ENCODE peak calls at places on chromosomes 4 and X, in seven cellular contexts. Z is lower lobe of right lung, E is AG10803, C is A673, X is psoas muscle, N is WERI-Rb-1, O is lung. L is an unnamed sample.

GRCh38 chr4:74109116-74109791 is 10.3 kb upstream of the CXCL2 start:
- DNase-seq in Z (peak), E (peak), C (peak), X (peak), N (no peak), O (peak), L (peak)

GRCh38 chr4:25770844-25771243 is 91.9 kb downstream of the SEL1L3 start:
- DNase-seq in Z (no peak), E (peak), C (no peak), X (no peak), N (no peak), O (no peak), L (no peak)

GRCh38 chr4:153142700-153143438 is 61.4 kb upstream of the TRIM2 start:
- DNase-seq in Z (peak), E (peak), C (peak), X (peak), N (peak), O (peak), L (peak)

GRCh38 chr4:52243367-52243766 is 192.3 kb downstream of the SPATA18 start:
- DNase-seq in Z (no peak), E (no peak), C (no peak), X (no peak), N (no peak), O (no peak), L (no peak)

GRCh38 chr4:3869661-3870566 is 103.7 kb downstream of the ADRA2C start:
- DNase-seq in Z (peak), E (no peak), C (no peak), X (no peak), N (peak), O (no peak), L (no peak)

GRCh38 chr4:119237201-119237600 is 24.7 kb downstream of the USP53 start:
- DNase-seq in Z (no peak), E (no peak), C (no peak), X (no peak), N (no peak), O (no peak), L (no peak)

GRCh38 chrX:133335027-133335426 is 80.3 kb downstream of the GPC4 start:
- DNase-seq in Z (no peak), E (peak), C (peak), X (no peak), N (peak), O (no peak), L (peak)

GRCh38 chrX:124501566-124501965 is 155.2 kb downstream of the SH2D1A start:
- DNase-seq in Z (no peak), E (no peak), C (no peak), X (no peak), N (no peak), O (no peak), L (no peak)

GRCh38 chrX:105315301-105315700 is 94.8 kb upstream of the TEX13A start:
- DNase-seq in Z (no peak), E (no peak), C (no peak), X (no peak), N (no peak), O (no peak), L (no peak)

GRCh38 chr4:27087306-27088045 is 226.8 kb downstream of the STIM2 start:
- DNase-seq in Z (no peak), E (no peak), C (no peak), X (no peak), N (no peak), O (no peak), L (no peak)

GRCh38 chr4:159735281-159736207 is 632.7 kb downstream of the RAPGEF2 start:
- DNase-seq in Z (no peak), E (no peak), C (no peak), X (no peak), N (no peak), O (no peak), L (no peak)

GRCh38 chr4:23970193-23970850 is 80.5 kb upstream of the PPARGC1A start:
- DNase-seq in Z (no peak), E (peak), C (no peak), X (no peak), N (no peak), O (no peak), L (no peak)

GRCh38 chrX:109374276-109374960 is 107.5 kb downstream of the GUCY2F start:
- DNase-seq in Z (no peak), E (no peak), C (no peak), X (no peak), N (no peak), O (no peak), L (no peak)

GRCh38 chr4:23015821-23016220 is 323.1 kb downstream of the GBA3 start:
- DNase-seq in Z (no peak), E (peak), C (no peak), X (no peak), N (no peak), O (no peak), L (no peak)

GRCh38 chrX:151082077-151082948 is 94.1 kb upstream of the GPR50 start:
- DNase-seq in Z (peak), E (peak), C (peak), X (peak), N (peak), O (peak), L (peak)

GRCh38 chrX:106404512-106404911 is 207.3 kb upstream of the RADX start:
- DNase-seq in Z (no peak), E (no peak), C (no peak), X (no peak), N (no peak), O (no peak), L (no peak)

GRCh38 chrX:9033989-9034388 is at the start of gene FAM9B:
- DNase-seq in Z (no peak), E (no peak), C (no peak), X (no peak), N (no peak), O (no peak), L (no peak)

GRCh38 chrX:21747523-21747922 is 10.4 kb downstream of the SMPX start:
- DNase-seq in Z (no peak), E (peak), C (no peak), X (no peak), N (no peak), O (no peak), L (no peak)

GRCh38 chr4:166675411-166675810 is 558.9 kb downstream of the SPOCK3 start:
- DNase-seq in Z (no peak), E (no peak), C (no peak), X (no peak), N (no peak), O (no peak), L (no peak)

DNA sequence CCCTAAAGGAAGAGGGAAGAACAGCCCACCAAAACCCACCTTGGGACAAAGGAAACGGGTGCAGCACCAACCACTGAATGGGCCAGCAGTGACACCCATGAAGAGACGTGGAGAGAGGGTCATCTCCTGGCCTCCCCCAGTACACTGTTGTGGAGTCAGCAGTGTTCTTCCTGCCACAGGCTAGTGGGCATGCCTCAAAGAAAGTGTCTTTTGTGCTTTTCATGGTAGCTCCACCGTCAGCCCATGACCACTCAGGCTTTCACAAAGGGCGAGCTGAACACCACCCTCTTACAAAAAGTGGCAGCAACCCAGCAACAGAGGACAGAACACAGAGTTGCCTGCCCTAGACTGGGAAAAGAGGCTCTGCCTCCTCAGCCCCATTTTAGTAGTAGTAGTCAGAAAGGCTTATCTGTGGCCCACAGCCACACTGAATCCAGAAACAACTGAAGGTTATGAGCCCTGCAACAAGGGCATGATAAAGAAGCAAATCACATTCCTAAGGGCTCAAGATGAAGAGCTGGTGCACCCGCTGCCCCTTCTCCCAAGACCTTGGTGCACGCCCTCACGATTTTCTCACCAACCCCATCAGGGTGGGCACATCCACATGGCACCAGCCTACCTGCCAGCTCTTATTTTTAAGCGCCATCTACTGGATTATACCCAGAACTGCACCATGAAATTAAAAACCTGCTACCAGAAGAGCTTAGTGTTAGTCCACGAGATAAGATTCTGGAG is 53.1 kb downstream of the RAB28 start:
- DNase-seq in Z (no peak), E (no peak), C (peak), X (no peak), N (no peak), O (no peak), L (no peak)
- TF ChIP-seq CTCF in Z (peak), E (peak), C (peak), X (no peak), N (peak), O (no peak), L (no peak)

GRCh38 chr4:67869580-67870190 is 14.1 kb downstream of the TMPRSS11D start:
- DNase-seq in Z (no peak), E (no peak), C (no peak), X (no peak), N (no peak), O (no peak), L (no peak)

GRCh38 chr4:67877086-67877485 is 6.7 kb downstream of the TMPRSS11D start:
- DNase-seq in Z (no peak), E (no peak), C (no peak), X (no peak), N (no peak), O (no peak), L (no peak)

GRCh38 chr4:67875011-67875410 is 8.8 kb downstream of the TMPRSS11D start:
- DNase-seq in Z (no peak), E (peak), C (no peak), X (no peak), N (no peak), O (no peak), L (no peak)

GRCh38 chr4:67873116-67873515 is 10.7 kb downstream of the TMPRSS11D start:
- DNase-seq in Z (no peak), E (peak), C (no peak), X (no peak), N (no peak), O (no peak), L (no peak)

DNA sequence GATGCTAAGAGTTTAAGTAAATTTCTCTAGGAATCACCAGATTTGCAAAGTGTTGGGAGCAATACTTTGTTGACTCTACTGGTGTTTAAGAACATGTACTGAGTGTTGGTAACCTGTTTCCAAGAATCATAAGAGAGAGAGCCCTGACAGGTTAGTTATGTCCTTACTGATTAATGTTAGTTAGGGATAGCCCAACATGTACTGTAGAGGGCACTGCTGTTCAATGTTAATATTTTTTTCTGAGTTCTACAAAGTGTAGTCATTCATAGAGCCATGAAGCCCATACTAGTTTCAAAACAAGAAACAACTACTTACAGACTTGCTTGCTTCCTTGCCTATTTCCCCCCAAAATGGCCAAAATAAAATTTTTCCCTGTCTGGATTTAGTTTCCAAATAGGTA is 11.9 kb downstream of the TMPRSS11D start:
- DNase-seq in Z (no peak), E (peak), C (peak), X (no peak), N (no peak), O (no peak), L (peak)
- TF ChIP-seq CTCF in Z (peak), E (peak), C (peak), X (no peak), N (peak), O (no peak), L (peak)

GRCh38 chr4:53507671-53508286 is 83.5 kb downstream of the LNX1 start:
- DNase-seq in Z (no peak), E (peak), C (peak), X (peak), N (no peak), O (no peak), L (no peak)

GRCh38 chr4:53507058-53507457 is 84.2 kb downstream of the LNX1 start:
- DNase-seq in Z (no peak), E (no peak), C (no peak), X (no peak), N (no peak), O (no peak), L (no peak)

GRCh38 chr4:53508446-53508845 is 82.8 kb downstream of the LNX1 start:
- DNase-seq in Z (no peak), E (peak), C (no peak), X (no peak), N (no peak), O (no peak), L (no peak)

GRCh38 chr4:53510316-53510715 is 81.0 kb downstream of the LNX1 start:
- DNase-seq in Z (no peak), E (peak), C (no peak), X (no peak), N (no peak), O (no peak), L (no peak)

DNA sequence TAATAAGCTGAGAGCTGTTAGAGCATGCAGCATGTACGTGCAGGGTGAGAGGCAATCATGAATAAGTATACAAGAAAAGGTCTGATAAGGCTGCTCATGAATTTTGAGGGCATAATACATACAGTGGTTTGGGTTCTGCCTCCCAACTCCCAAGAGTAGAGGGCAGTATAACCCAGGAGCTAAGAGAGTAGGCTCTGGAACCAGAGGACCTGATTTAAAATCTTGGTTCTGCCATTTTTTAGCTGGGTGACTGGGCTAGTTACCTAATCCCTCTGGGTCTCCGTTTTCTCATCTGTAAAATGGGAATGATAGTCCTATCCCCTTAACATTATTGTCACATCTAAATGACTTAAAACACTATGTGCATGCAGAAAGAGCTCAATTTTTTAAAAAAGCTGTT is 85.3 kb downstream of the LNX1 start:
- DNase-seq in Z (no peak), E (no peak), C (no peak), X (no peak), N (no peak), O (no peak), L (no peak)
- TF ChIP-seq CTCF in Z (no peak), E (peak), C (no peak), X (no peak), N (no peak), O (no peak), L (no peak)

GRCh38 chr4:82726601-82727000 is 72.0 kb downstream of the SCD5 start:
- DNase-seq in Z (no peak), E (no peak), C (no peak), X (no peak), N (no peak), O (no peak), L (no peak)

GRCh38 chr4:82715731-82716617 is 82.6 kb downstream of the SCD5 start:
- DNase-seq in Z (no peak), E (peak), C (no peak), X (no peak), N (no peak), O (no peak), L (no peak)

GRCh38 chr4:82718067-82718935 is 80.3 kb downstream of the SCD5 start:
- DNase-seq in Z (no peak), E (peak), C (no peak), X (peak), N (no peak), O (peak), L (no peak)

GRCh38 chr4:82721819-82722423 is 76.7 kb downstream of the SCD5 start:
- DNase-seq in Z (no peak), E (peak), C (peak), X (no peak), N (peak), O (no peak), L (no peak)
- TF ChIP-seq CTCF in Z (peak), E (peak), C (peak), X (peak), N (peak), O (no peak), L (peak)

GRCh38 chrX:46386511-46386910 is 158.7 kb downstream of the ZNF674 start:
- DNase-seq in Z (no peak), E (no peak), C (no peak), X (no peak), N (no peak), O (no peak), L (no peak)
- TF ChIP-seq CTCF in Z (no peak), E (peak), C (peak), X (no peak), N (no peak), O (no peak), L (no peak)

GRCh38 chr4:9920029-9920428 is 101.3 kb downstream of the SLC2A9 start:
- DNase-seq in Z (no peak), E (no peak), C (no peak), X (no peak), N (no peak), O (no peak), L (no peak)

GRCh38 chr4:9918475-9918874 is 102.8 kb downstream of the SLC2A9 start:
- DNase-seq in Z (no peak), E (no peak), C (no peak), X (no peak), N (no peak), O (no peak), L (no peak)

GRCh38 chr4:9916937-9917336 is 104.4 kb downstream of the SLC2A9 start:
- DNase-seq in Z (no peak), E (no peak), C (no peak), X (no peak), N (no peak), O (no peak), L (no peak)

GRCh38 chr4:9921326-9921725 is 100.0 kb downstream of the SLC2A9 start:
- DNase-seq in Z (no peak), E (no peak), C (no peak), X (no peak), N (no peak), O (no peak), L (no peak)

DNA sequence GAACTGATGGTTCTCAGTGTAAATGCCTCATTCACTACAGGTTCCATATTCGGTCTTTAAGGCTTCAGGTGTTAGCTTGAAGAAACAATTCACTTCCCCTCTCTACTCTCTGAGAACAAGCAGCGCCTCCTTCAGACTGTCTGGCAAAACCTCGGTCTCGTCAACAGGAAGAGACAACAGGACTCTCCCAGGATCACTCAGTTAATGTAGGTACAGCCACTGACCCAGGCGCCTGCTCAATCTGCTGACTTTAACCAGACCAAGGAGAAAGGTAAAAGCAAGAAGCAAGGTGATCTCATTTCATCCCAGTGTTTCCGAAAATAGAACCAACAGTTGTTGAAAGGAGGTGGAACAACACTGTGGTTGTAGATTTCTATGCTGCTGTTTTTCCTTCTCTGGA is 102.2 kb downstream of the SLC2A9 start:
- DNase-seq in Z (no peak), E (no peak), C (no peak), X (no peak), N (no peak), O (no peak), L (no peak)
- TF ChIP-seq CTCF in Z (no peak), E (no peak), C (peak), X (no peak), N (peak), O (no peak), L (no peak)

GRCh38 chr4:107034091-107034698 is 1.9 kb downstream of the DKK2 start:
- DNase-seq in Z (no peak), E (peak), C (peak), X (peak), N (peak), O (peak), L (peak)
- TF ChIP-seq CTCF in Z (no peak), E (peak), C (peak), X (peak), N (peak), O (no peak), L (peak)

GRCh38 chrX:37652053-37652452 is 33.5 kb upstream of the XK start:
- DNase-seq in Z (no peak), E (no peak), C (no peak), X (no peak), N (no peak), O (no peak), L (no peak)

GRCh38 chrX:37644381-37645305 is 40.9 kb upstream of the XK start:
- DNase-seq in Z (no peak), E (no peak), C (no peak), X (no peak), N (no peak), O (no peak), L (no peak)

DNA sequence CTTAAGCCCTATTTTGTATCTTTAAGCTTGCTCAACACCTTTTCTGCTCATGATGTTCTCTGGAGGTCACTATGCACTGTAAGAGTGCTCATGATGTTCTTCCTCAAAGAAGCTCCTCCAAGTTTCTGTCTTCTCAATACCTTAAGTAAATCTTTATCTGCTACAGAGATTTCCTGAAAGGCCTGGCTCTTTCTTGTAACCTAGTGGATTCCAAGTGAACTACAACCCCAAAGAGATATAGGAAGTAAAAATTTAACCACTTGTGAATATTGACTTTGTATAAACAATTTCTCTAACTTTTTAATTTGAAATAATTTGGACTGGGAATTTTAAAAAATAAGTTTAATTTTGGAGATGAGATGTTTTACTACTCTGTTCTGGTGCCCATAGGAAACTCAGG is 39.3 kb upstream of the XK start:
- DNase-seq in Z (no peak), E (no peak), C (peak), X (no peak), N (no peak), O (no peak), L (no peak)
- TF ChIP-seq CTCF in Z (no peak), E (no peak), C (no peak), X (no peak), N (no peak), O (no peak), L (no peak)

GRCh38 chrX:155864655-155865054 is 16.5 kb upstream of the VAMP7 start:
- DNase-seq in Z (no peak), E (no peak), C (peak), X (no peak), N (no peak), O (no peak), L (no peak)
- TF ChIP-seq CTCF in Z (no peak), E (peak), C (peak), X (no peak), N (peak), O (no peak), L (no peak)

GRCh38 chrX:7168366-7168765 is 20.4 kb upstream of the PUDP start:
- DNase-seq in Z (no peak), E (peak), C (no peak), X (no peak), N (no peak), O (no peak), L (no peak)

GRCh38 chrX:7169627-7170026 is 21.7 kb upstream of the PUDP start:
- DNase-seq in Z (no peak), E (no peak), C (no peak), X (no peak), N (no peak), O (no peak), L (no peak)

GRCh38 chrX:7170903-7171302 is 22.9 kb upstream of the PUDP start:
- DNase-seq in Z (no peak), E (no peak), C (peak), X (no peak), N (peak), O (peak), L (no peak)
- TF ChIP-seq CTCF in Z (peak), E (no peak), C (peak), X (peak), N (peak), O (no peak), L (no peak)